ENCODE peak calls at places on chromosomes 13 and 19, in five cellular contexts. U is HepG2, G is HCT116, S is K562, Z is SK-N-SH. F is an unnamed sample.
A peak's percentile ranks its signal among the peaks of the same experiment; 100 is the strongest.

GRCh38 chr13:36531746-36532486 is 99.6 kb downstream of the CCNA1 start:
- DNase-seq in G (no peak), U (no peak), Z (no peak), S (no peak), F (no peak)

GRCh38 chr19:11269408-11269807 is 7.1 kb upstream of the DOCK6 start:
- DNase-seq in Z (no peak), S (peak; percentile 40), G (no peak), U (no peak), F (no peak)

GRCh38 chr13:32164622-32165268 is 133.2 kb downstream of the FRY start:
- DNase-seq in Z (peak; percentile 46), S (peak; percentile 54), G (peak; percentile 75), U (peak; percentile 69), F (peak; percentile 74)

GRCh38 chr13:30829788-30830637 is 76.1 kb upstream of the MEDAG start:
- DNase-seq in S (no peak), Z (no peak), U (peak; percentile 45), G (no peak), F (no peak)

GRCh38 chr13:66414196-66414800 is 815.8 kb downstream of the PCDH9 start:
- DNase-seq in G (no peak), Z (no peak), U (no peak), S (no peak), F (no peak)

GRCh38 chr13:106493569-106493968 is 41.9 kb downstream of the EFNB2 start:
- DNase-seq in U (no peak), S (no peak), Z (no peak), G (no peak), F (no peak)

GRCh38 chr19:35030257-35031071 is at the start of gene SCN1B:
- DNase-seq in U (peak; percentile 31), Z (peak; percentile 91), S (peak; percentile 87), G (peak; percentile 22), F (peak; percentile 47)

GRCh38 chr19:5953034-5953589 is 24.8 kb downstream of the RANBP3 start:
- DNase-seq in Z (no peak), G (no peak), U (no peak), S (no peak), F (no peak)

GRCh38 chr19:28482221-28482620 is 730.7 kb downstream of the UQCRFS1 start:
- DNase-seq in G (no peak), S (no peak), Z (no peak), U (no peak), F (no peak)

GRCh38 chr19:18709546-18709945 is 26.1 kb downstream of the CRTC1 start:
- DNase-seq in Z (peak; percentile 33), U (no peak), G (no peak), S (no peak), F (no peak)

GRCh38 chr13:32976046-32976781 is 40.0 kb upstream of the KL start:
- DNase-seq in Z (no peak), S (no peak), G (no peak), U (no peak), F (no peak)

GRCh38 chr19:50476943-50477264 is 256 bp upstream of the GARIN5A start:
- DNase-seq in U (no peak), Z (no peak), G (no peak), S (no peak), F (no peak)

GRCh38 chr19:36111200-36111539 is 227 bp downstream of the OVOL3 start:
- DNase-seq in G (no peak), Z (no peak), U (no peak), S (no peak), F (no peak)

GRCh38 chr13:68056816-68057710 is 826.9 kb upstream of the PCDH9 start:
- DNase-seq in G (no peak), S (no peak), U (peak; percentile 45), Z (no peak), F (peak; percentile 47)

GRCh38 chr13:51920786-51921185 is 59.0 kb downstream of the CCDC70 start:
- DNase-seq in Z (no peak), U (no peak), G (no peak), S (no peak), F (no peak)

GRCh38 chr13:104740616-104741222 is 1674.5 kb upstream of the SLC10A2 start:
- DNase-seq in G (no peak), S (no peak), Z (no peak), U (no peak), F (no peak)

GRCh38 chr13:104648291-104648690 is 1582.1 kb upstream of the SLC10A2 start:
- DNase-seq in U (no peak), G (no peak), Z (no peak), S (no peak), F (no peak)

GRCh38 chr19:27746691-27747380 is 1466.1 kb downstream of the UQCRFS1 start:
- DNase-seq in U (no peak), S (peak; percentile 6), Z (peak; percentile 7), G (no peak), F (peak; percentile 20)

GRCh38 chr13:70253834-70254233 is 145.6 kb upstream of the KLHL1 start:
- DNase-seq in U (peak; percentile 9), Z (no peak), S (no peak), G (no peak), F (peak; percentile 33)

GRCh38 chr19:17680235-17680722 is 7.9 kb downstream of the UNC13A start:
- DNase-seq in S (peak; percentile 87), U (no peak), Z (no peak), G (peak; percentile 50), F (no peak)

GRCh38 chr13:99374994-99375805 is 68.0 kb upstream of the GPR183 start:
- DNase-seq in Z (no peak), G (no peak), U (no peak), S (no peak), F (no peak)

GRCh38 chr19:57850553-57851017 is 926 bp downstream of the ZNF587 start:
- DNase-seq in U (peak; percentile 29), Z (peak; percentile 32), G (no peak), S (peak; percentile 35), F (peak; percentile 3)

GRCh38 chr19:51327066-51327985 is 14.6 kb downstream of the VSIG10L start:
- DNase-seq in G (no peak), S (peak; percentile 96), U (peak; percentile 59), Z (no peak), F (no peak)

GRCh38 chr13:40271511-40271910 is 394.9 kb downstream of the FOXO1 start:
- DNase-seq in S (no peak), Z (no peak), G (no peak), U (no peak), F (no peak)

GRCh38 chr19:29690842-29691241 is 24.2 kb downstream of the C19orf12 start:
- DNase-seq in U (peak; percentile 67), G (peak; percentile 23), Z (no peak), S (peak; percentile 80), F (peak; percentile 77)

GRCh38 chr19:4473708-4474503 is 1.8 kb downstream of the HDGFL2 start:
- DNase-seq in S (no peak), Z (peak; percentile 43), G (no peak), U (no peak), F (no peak)

GRCh38 chr19:30358319-30358718 is 13.9 kb upstream of the ZNF536 start:
- DNase-seq in S (no peak), G (no peak), U (no peak), Z (no peak), F (no peak)

DNA sequence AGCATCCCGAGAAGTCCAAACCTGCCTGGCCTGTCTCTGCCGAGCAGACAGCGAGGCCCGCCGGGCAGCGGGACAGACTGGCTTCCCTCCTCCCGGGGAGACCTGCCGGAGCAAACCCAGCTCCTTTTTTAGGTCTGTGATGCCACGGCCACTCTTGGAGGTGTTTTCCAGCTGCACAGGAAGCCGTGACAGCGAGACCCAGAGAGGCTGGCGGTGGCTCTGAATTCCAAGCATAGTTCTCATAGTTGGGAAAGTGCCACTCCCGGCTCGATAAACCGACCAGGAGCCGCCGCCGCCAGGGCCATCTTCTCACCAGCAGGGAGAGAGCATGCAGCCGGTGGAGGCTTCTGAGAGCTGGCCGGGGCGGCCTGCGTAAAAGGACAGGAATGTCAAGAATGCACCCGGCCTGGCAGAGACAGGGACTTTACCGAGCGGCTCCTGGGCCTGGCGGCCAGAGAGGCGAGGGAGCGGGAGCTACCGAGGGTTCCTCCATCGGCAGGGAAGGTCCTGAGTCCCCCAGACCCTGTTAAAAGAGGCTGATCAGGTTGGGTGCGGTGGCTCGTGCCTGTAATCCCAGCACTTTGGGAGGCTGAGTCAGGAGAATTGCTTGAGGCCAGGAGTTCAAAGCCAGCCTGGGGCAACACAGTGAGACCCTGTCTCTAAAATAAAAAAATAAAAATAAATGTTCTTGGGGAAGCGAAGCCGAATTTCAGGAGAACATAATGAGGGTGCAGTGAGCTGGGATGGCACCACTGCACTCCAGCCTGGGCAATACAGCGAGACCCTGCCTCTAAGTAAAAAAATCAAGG is 64.9 kb downstream of the GADD45B start:
- DNase-seq in U (peak; percentile 95), S (no peak), G (peak; percentile 90), Z (no peak), F (peak; percentile 96)
- TF ChIP-seq JUND in U (peak; percentile 20), S (no peak), G (peak; percentile 66), Z (peak; percentile 75), F (peak; percentile 34)

DNA sequence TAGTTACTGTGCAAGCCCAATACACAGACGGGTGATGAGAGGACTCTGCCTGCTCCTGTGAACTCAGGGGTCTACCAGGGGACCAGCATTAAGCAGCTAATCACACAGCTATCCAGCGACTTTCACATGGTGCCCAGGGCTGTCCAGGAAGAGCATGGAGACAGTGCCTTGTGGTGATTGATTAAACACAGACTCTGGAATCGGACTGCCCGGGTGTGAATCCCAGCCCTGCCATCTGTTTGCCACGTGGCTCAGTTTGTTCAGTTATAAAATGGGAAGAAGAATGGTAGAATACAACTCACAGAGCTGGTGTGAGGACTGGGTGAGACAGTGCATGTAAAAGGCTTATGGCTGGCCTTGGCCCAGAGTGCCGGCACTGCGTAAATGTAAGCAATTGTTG is 42.1 kb upstream of the NPAS1 start:
- DNase-seq in Z (peak; percentile 64), U (no peak), S (no peak), G (no peak), F (no peak)
- TF ChIP-seq JUND in Z (no peak), U (no peak), S (no peak), G (no peak), F (no peak)

DNA sequence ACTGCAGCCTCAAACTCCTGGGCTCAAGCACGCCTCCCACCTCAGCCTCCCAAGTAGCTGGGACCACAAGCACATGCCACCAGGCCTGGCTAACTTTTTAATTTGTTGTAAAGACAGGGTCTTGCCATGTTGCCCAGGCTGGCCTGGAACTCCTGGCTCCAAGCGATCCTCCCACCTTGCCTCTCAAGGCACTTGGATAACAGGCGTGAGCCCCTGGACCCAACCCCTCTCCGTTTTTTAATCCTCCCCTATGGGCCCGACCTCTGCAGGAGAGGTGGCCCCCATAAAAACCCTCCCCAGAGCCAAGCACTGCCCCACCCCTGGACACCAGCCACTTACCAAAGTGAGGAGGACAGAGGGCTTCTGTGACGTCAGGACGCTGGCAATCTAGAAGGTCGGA is 28.6 kb downstream of the PEPD start:
- DNase-seq in Z (no peak), S (no peak), G (no peak), U (no peak), F (no peak)
- TF ChIP-seq JUND in Z (no peak), S (no peak), G (no peak), U (no peak), F (no peak)

DNA sequence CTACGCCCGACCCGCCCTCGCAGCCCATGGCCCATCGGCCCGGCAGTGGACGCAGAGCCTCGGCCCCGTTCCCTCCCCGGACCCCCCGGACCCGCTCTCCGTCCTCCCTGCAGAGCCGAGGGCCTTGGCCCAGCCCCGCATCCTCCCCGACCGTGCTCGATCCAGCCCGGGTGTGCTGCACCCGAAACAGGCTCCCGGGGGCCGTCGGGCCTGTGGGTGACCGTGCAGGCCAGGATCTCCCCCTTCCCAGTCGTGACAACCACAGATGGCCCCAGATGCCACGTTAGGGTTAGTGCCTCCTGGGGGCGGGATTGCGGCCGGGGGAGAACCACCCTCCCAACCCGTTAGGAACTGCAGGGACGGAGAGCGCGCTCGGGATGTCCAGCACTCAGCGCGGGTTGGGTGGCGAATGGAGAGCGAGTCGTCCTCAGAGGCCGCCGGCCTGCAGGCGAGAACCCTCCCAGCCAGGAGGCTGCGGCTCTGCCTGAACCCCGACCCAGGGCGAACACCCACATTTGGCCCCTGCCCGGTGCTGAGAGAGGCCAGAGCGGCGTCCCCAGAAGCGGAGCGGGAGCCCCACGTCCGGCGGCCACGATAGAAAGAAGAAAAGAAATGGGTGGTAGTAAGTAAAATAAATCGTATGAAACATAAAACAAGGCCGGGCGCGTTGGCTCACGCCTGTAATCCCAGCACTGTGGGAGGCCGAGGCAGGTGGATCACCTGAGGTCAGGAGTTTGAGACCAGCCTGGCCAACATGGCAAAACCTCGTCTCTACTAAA is 6.7 kb upstream of the MADCAM1 start:
- DNase-seq in U (peak; percentile 45), S (no peak), Z (peak; percentile 70), G (no peak), F (no peak)
- TF ChIP-seq JUND in U (peak; percentile 34), S (no peak), Z (no peak), G (no peak), F (no peak)

F was measured in T47D.